ENCODE peak calls at places on chromosome 9, in six cellular contexts. One of them, this sample, is unnamed.

GRCh38 chr9:132885691-132886357 is 7.1 kb downstream of the SPACA9 start:
- DNase-seq in HCT116: no peak
- DNase-seq in COLO829: no peak
- DNase-seq in erythroblast: no peak
- DNase-seq in sigmoid colon: no peak
- DNase-seq in tibial artery: no peak
- DNase-seq in this sample: no peak

GRCh38 chr9:113580041-113580953 is 116.8 kb downstream of the RGS3 start:
- DNase-seq in HCT116: no peak
- DNase-seq in COLO829: no peak
- DNase-seq in erythroblast: peak
- DNase-seq in sigmoid colon: peak
- DNase-seq in tibial artery: peak
- DNase-seq in this sample: peak

GRCh38 chr9:121207371-121207940 is 5.8 kb upstream of the RAB14 start:
- DNase-seq in HCT116: no peak
- DNase-seq in COLO829: no peak
- DNase-seq in erythroblast: no peak
- DNase-seq in sigmoid colon: no peak
- DNase-seq in tibial artery: no peak
- DNase-seq in this sample: no peak

GRCh38 chr9:122176916-122177315 is 17.2 kb downstream of the MORN5 start:
- DNase-seq in HCT116: no peak
- DNase-seq in COLO829: no peak
- DNase-seq in erythroblast: no peak
- DNase-seq in sigmoid colon: no peak
- DNase-seq in tibial artery: no peak
- DNase-seq in this sample: no peak

GRCh38 chr9:109906766-109907382 is 126.9 kb downstream of the PALM2AKAP2 start:
- DNase-seq in HCT116: no peak
- DNase-seq in COLO829: peak
- DNase-seq in erythroblast: no peak
- DNase-seq in sigmoid colon: no peak
- DNase-seq in tibial artery: no peak
- DNase-seq in this sample: no peak

GRCh38 chr9:124768275-124768674 is 2.8 kb downstream of the NR6A1 start:
- DNase-seq in HCT116: no peak
- DNase-seq in COLO829: no peak
- DNase-seq in erythroblast: no peak
- DNase-seq in sigmoid colon: no peak
- DNase-seq in tibial artery: no peak
- DNase-seq in this sample: no peak

GRCh38 chr9:114116061-114116747 is 17.1 kb upstream of the KIF12 start:
- DNase-seq in HCT116: no peak
- DNase-seq in COLO829: no peak
- DNase-seq in erythroblast: no peak
- DNase-seq in sigmoid colon: no peak
- DNase-seq in tibial artery: no peak
- DNase-seq in this sample: no peak

GRCh38 chr9:118882674-118883073 is 486.6 kb downstream of the BRINP1 start:
- DNase-seq in HCT116: no peak
- DNase-seq in COLO829: no peak
- DNase-seq in erythroblast: no peak
- DNase-seq in sigmoid colon: no peak
- DNase-seq in tibial artery: no peak
- DNase-seq in this sample: no peak

GRCh38 chr9:130918870-130919558 is 20.0 kb downstream of the FIBCD1 start:
- DNase-seq in HCT116: no peak
- DNase-seq in COLO829: no peak
- DNase-seq in erythroblast: no peak
- DNase-seq in sigmoid colon: no peak
- DNase-seq in tibial artery: no peak
- DNase-seq in this sample: no peak

GRCh38 chr9:95459867-95460626 is 56.7 kb downstream of the PTCH1 start:
- DNase-seq in HCT116: no peak
- DNase-seq in COLO829: no peak
- DNase-seq in erythroblast: no peak
- DNase-seq in sigmoid colon: no peak
- DNase-seq in tibial artery: no peak
- DNase-seq in this sample: no peak

GRCh38 chr9:17578911-17579793 is at the start of gene SH3GL2:
- DNase-seq in HCT116: no peak
- DNase-seq in COLO829: no peak
- DNase-seq in erythroblast: peak
- DNase-seq in sigmoid colon: no peak
- DNase-seq in tibial artery: no peak
- DNase-seq in this sample: no peak

GRCh38 chr9:133930046-133931015 is 61.8 kb downstream of the VAV2 start:
- DNase-seq in HCT116: no peak
- DNase-seq in COLO829: no peak
- DNase-seq in erythroblast: no peak
- DNase-seq in sigmoid colon: no peak
- DNase-seq in tibial artery: no peak
- DNase-seq in this sample: no peak

GRCh38 chr9:122810306-122810946 is 10.5 kb downstream of the OR1K1 start:
- DNase-seq in HCT116: peak
- DNase-seq in COLO829: peak
- DNase-seq in erythroblast: peak
- DNase-seq in sigmoid colon: peak
- DNase-seq in tibial artery: peak
- DNase-seq in this sample: peak

GRCh38 chr9:109604788-109605187 is 106.7 kb upstream of the PTPN3 start:
- DNase-seq in HCT116: no peak
- DNase-seq in COLO829: peak
- DNase-seq in erythroblast: no peak
- DNase-seq in sigmoid colon: no peak
- DNase-seq in tibial artery: no peak
- DNase-seq in this sample: no peak

GRCh38 chr9:120928015-120928719 is 1.6 kb upstream of the TRAF1 start:
- DNase-seq in HCT116: no peak
- DNase-seq in COLO829: no peak
- DNase-seq in erythroblast: no peak
- DNase-seq in sigmoid colon: peak
- DNase-seq in tibial artery: peak
- DNase-seq in this sample: peak